ENCODE peak calls at places on chromosomes 11 and 22, in eight cellular contexts. Q is neural progenitor cell, U is kidney, P is adrenal gland, X is right atrium auricular region, G is heart left ventricle, A is cardiac muscle cell, J is fibroblast of lung. D is an unnamed sample. For H3K4me1, the result is how much of the 10 kb centered on the place peaks cover.

GRCh38 chr11:64000026-64000739 is 13.9 kb downstream of the OTUB1 start:
- DNase-seq in Q (peak), U (peak), P (peak), X (peak), G (peak), A (peak), J (peak), D (no peak)

GRCh38 chr11:122317337-122317736 is 201.3 kb upstream of the BLID start:
- DNase-seq in Q (no peak), U (no peak), P (peak), X (no peak), G (no peak), A (no peak), J (peak), D (no peak)

GRCh38 chr22:47625013-47625385 is 862.5 kb downstream of the TBC1D22A start:
- DNase-seq in Q (no peak), U (peak), P (no peak), X (peak), G (no peak), A (no peak), J (no peak), D (no peak)

GRCh38 chr11:69170704-69171103 is 15.0 kb downstream of the SMIM38 start:
- DNase-seq in Q (no peak), U (no peak), P (no peak), X (no peak), G (no peak), A (no peak), J (no peak), D (no peak)

GRCh38 chr22:36198482-36198881 is 3.1 kb downstream of the APOL4 start:
- DNase-seq in Q (no peak), U (no peak), P (no peak), X (no peak), G (no peak), A (no peak), J (no peak), D (no peak)

GRCh38 chr11:44681698-44682097 is 45.1 kb upstream of the TSPAN18 start:
- DNase-seq in Q (no peak), U (no peak), P (peak), X (no peak), G (no peak), A (no peak), J (peak), D (no peak)

GRCh38 chr11:93606721-93607120 is 54.8 kb upstream of the CEP295 start:
- DNase-seq in Q (no peak), U (no peak), P (no peak), X (no peak), G (no peak), A (no peak), J (no peak), D (no peak)

GRCh38 chr22:46380069-46380468 is 44.6 kb downstream of the TRMU start:
- DNase-seq in Q (no peak), U (peak), P (no peak), X (no peak), G (peak), A (no peak), J (no peak), D (no peak)

GRCh38 chr11:58286249-58286648 is 18.2 kb upstream of the OR10W1 start:
- DNase-seq in Q (peak), U (no peak), P (no peak), X (no peak), G (no peak), A (peak), J (peak), D (peak)

GRCh38 chr11:7630002-7630401 is 43.3 kb downstream of the CYB5R2 start:
- DNase-seq in Q (no peak), U (no peak), P (peak), X (no peak), G (peak), A (no peak), J (no peak), D (no peak)

GRCh38 chr11:20026629-20027545 is 133.4 kb downstream of the DBX1 start:
- DNase-seq in Q (peak), U (peak), P (no peak), X (no peak), G (no peak), A (no peak), J (no peak), D (peak)

GRCh38 chr11:70772950-70773349 is 374.6 kb downstream of the CTTN start:
- DNase-seq in Q (peak), U (no peak), P (no peak), X (no peak), G (no peak), A (peak), J (no peak), D (no peak)

GRCh38 chr22:19635644-19636043 is 78.7 kb upstream of the SEPTIN5 start:
- DNase-seq in Q (no peak), U (no peak), P (no peak), X (no peak), G (no peak), A (no peak), J (no peak), D (no peak)

GRCh38 chr11:78351979-78352731 is 65.5 kb downstream of the GAB2 start:
- DNase-seq in Q (no peak), U (no peak), P (no peak), X (no peak), G (no peak), A (peak), J (no peak), D (no peak)

GRCh38 chr11:119156496-119156895 is 7.6 kb downstream of the ABCG4 start:
- DNase-seq in Q (no peak), U (no peak), P (no peak), X (no peak), G (no peak), A (no peak), J (no peak), D (no peak)

GRCh38 chr11:133078591-133079179 is 453.6 kb downstream of the OPCML start:
- DNase-seq in Q (peak), U (no peak), P (peak), X (no peak), G (no peak), A (peak), J (peak), D (peak)

GRCh38 chr11:115456019-115456418 is 48.2 kb downstream of the CADM1 start:
- DNase-seq in Q (no peak), U (no peak), P (no peak), X (no peak), G (no peak), A (no peak), J (peak), D (no peak)

DNA sequence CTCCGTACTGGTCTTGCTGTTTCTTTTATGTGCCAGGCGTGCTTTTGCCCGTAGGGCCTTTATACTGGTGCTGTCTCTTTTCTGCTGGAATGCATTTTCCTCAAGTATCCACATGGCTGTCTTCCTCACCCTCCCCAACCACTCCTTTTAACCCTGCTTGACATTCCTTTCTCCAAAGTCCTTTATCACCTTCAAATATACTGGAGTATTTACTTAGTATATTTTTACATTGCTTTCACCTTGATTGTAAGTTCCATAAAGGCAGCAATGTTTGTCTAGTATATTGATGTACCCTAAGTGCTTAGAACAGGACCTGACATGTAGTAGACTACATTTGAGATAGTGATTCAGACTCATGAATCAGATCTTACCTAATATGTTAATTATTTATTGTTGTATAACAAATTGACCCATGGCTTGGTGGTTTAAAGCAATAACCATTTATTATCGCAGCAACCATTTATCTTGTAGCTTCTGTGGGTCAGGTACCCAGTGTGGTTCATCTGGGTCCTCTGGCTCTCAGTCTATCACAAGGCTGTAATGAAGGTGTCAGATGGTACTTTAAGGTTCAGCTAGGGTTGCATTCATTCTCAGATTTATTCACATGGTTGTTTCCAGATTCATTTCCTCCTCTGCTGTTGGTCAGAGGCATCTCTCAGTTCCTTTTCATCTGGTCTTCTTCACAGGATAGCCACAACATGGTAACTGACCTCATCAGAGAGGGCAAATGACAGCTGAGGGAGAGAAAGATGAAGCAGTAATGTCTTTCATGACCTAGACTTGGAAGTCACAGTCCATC is 34.2 kb downstream of the DDX10 start:
- DNase-seq in Q (no peak), U (no peak), P (no peak), X (no peak), G (no peak), A (no peak), J (peak), D (no peak)
- H3K4me1 ChIP-seq in Q (under half), U (under half), P (under half), X (under half), G (under half), A (under half), J (under half), D (under half)

GRCh38 chr11:114173836-114174235 is 114.3 kb downstream of the ZBTB16 start:
- DNase-seq in Q (no peak), U (no peak), P (no peak), X (no peak), G (no peak), A (no peak), J (no peak), D (no peak)

GRCh38 chr11:114174712-114175495 is 115.4 kb downstream of the ZBTB16 start:
- DNase-seq in Q (no peak), U (no peak), P (no peak), X (no peak), G (no peak), A (no peak), J (no peak), D (no peak)

GRCh38 chr11:114172055-114172861 is 112.7 kb downstream of the ZBTB16 start:
- DNase-seq in Q (no peak), U (no peak), P (no peak), X (no peak), G (no peak), A (no peak), J (no peak), D (no peak)

GRCh38 chr11:114171257-114172054 is 111.9 kb downstream of the ZBTB16 start:
- DNase-seq in Q (no peak), U (peak), P (peak), X (peak), G (peak), A (peak), J (no peak), D (no peak)

GRCh38 chr11:114172871-114173444 is 113.4 kb downstream of the ZBTB16 start:
- DNase-seq in Q (no peak), U (no peak), P (no peak), X (peak), G (peak), A (peak), J (no peak), D (no peak)
- H3K4me1 ChIP-seq in Q (half or more), U (half or more), P (half or more), X (half or more), G (half or more), A (half or more), J (under half), D (under half)

DNA sequence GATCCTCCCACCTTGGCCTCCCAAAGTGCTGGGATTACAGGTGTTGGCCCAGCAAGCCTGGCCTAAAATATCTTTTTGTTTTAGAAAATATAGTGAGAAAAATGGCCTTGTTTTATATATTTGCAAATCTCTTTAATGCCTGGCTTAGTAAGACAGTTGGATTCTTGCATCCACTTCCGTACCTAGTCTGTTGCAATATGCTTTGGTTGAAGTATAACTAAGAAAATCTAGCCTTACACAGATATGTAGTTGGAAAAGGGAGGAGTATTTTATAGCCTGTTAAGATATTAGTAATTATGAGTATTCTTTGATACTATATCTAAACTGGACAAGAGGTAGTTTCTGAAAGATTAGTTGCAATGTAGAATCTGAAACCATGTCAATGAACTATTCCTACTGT is 65.0 kb downstream of the ZNRF3 start:
- DNase-seq in Q (no peak), U (no peak), P (no peak), X (no peak), G (no peak), A (no peak), J (no peak), D (no peak)
- H3K4me1 ChIP-seq in Q (under half), U (under half), P (under half), X (under half), G (under half), A (under half), J (under half), D (under half)

DNA sequence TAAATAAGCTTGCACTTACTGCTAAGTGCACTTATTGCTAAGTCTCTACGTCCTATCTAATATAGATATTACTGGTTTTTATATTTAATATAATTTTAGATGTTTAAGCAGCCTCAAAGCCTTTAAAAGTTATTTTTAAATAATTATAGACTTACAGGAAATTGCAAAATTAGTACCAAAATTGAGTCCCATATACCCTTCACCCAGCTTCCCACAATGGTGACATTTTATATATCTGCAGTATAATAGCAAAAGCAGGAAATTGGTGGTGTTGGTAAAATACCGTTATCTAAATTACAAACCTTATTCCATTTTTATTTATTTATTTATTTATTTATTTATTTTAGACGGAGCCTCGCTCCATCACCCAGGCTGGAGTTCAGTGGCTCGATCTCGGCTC is 1.9 kb upstream of the AP1B1 start:
- DNase-seq in Q (no peak), U (no peak), P (no peak), X (no peak), G (no peak), A (no peak), J (no peak), D (no peak)
- H3K4me1 ChIP-seq in Q (under half), U (under half), P (under half), X (under half), G (under half), A (under half), J (under half), D (under half)

DNA sequence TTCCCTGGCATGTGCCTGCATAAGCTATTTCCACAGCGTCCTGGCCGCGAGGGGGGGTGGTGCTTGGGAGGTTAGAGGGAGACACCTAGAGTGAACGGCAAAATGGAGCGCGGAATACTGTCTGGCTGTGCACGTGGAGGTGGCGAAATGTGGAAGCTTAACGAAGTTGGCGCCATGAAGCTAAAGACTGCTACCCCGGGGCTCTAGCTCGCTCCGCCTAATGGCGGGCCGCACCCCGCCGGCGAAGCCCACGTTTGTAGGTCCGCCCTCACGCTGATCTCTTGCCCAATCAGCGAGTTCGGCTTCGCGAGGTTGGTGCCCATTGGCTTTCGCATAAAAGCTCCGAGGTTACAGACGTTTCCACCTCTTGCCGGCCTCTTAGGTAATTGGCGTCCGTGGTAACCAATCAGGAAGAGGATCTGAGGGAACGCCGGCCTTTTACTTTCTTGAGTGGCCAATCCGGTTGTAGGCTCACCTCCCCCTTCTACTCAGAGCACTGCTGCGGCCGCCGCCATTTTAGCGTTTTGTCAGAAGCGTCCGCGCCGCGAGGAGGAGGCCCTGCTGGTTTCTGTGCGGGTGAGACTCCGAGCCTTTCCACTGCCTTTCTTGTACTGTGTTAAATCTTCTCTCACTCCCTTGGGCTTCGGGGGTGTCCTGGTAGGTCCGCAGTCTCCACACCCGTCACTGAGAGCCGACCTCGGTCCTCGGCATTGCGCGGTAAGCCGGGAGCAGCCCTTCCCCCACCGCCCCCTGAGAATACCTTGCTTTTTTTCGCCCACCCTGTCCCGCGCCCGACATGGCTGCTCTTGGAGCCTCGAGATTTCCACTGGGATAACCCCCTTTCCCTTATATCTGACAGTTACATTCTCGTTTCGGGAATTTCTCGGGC is at the start of gene RBM4:
- DNase-seq in Q (peak), U (peak), P (peak), X (peak), G (peak), A (peak), J (peak), D (peak)
- H3K4me1 ChIP-seq in Q (under half), U (under half), P (under half), X (half or more), G (half or more), A (half or more), J (under half), D (under half)

DNA sequence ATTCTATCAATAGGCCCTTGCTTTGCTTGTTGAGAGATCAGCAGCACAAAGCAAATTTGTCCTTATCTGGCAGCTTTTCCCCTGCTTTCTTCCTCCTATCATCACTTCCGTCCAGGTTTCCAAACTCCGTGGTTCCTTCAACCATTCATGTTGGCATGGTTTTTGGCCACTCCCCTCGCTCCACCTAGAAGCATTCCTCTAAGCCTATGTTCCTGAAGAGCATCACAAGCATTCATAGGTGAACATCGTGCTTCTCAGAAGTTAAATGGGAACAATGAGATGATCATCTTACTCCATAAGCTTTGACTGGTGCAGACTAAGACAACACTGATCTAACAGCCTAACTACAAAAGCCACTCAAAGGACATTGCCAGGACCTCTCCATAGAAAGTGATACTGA is 86.3 kb downstream of the ETS1 start:
- DNase-seq in Q (no peak), U (no peak), P (no peak), X (no peak), G (no peak), A (no peak), J (no peak), D (no peak)
- H3K4me1 ChIP-seq in Q (under half), U (under half), P (half or more), X (half or more), G (half or more), A (under half), J (half or more), D (under half)

D was measured in iPS DF 6.9.